ENCODE peak calls at places on chromosomes 5 and 9, in five cellular contexts. J is activated naive CD8-positive, alpha-beta T cell treated with anti-CD3 and anti-CD28 coated beads, Interleukin-2, amount 10 ng/mL, durations not matched to agents 7 days and 5 days; P is tibial nerve; X is stimulated activated CD4-positive, alpha-beta T cell treated with anti-CD3 and anti-CD28 coated beads, Interleukin-4, amount 100 ng/mL, for 4 hours; E is skeletal muscle cell. W is an unnamed sample.

GRCh38 chr5:78927657-78928282 is 57.3 kb downstream of the ARSB start:
- DNase-seq in X (no peak), E (no peak), P (no peak), J (no peak), W (no peak)

GRCh38 chr5:99191181-99191775 is 262.5 kb upstream of the CHD1 start:
- DNase-seq in J (no peak), P (no peak), X (no peak), E (peak), W (no peak)

GRCh38 chr5:1498623-1499416 is 24.9 kb downstream of the LPCAT1 start:
- DNase-seq in P (no peak), E (no peak), X (no peak), J (no peak), W (no peak)

GRCh38 chr9:92657296-92658094 is 12.4 kb downstream of the IPPK start:
- DNase-seq in J (no peak), E (no peak), X (no peak), P (no peak), W (no peak)

GRCh38 chr5:72106922-72107873 is at the start of gene MAP1B:
- DNase-seq in P (peak), J (peak), X (no peak), E (no peak), W (peak)

GRCh38 chr9:132505961-132506691 is 76.3 kb upstream of the BARHL1 start:
- DNase-seq in E (no peak), P (no peak), X (no peak), J (no peak), W (no peak)

GRCh38 chr5:1383344-1383743 is 38.4 kb upstream of the CLPTM1L start:
- DNase-seq in X (no peak), E (no peak), P (no peak), J (no peak), W (no peak)

GRCh38 chr5:151651997-151652645 is 34.6 kb downstream of the SPARC start:
- DNase-seq in J (peak), P (peak), E (no peak), X (peak), W (peak)

GRCh38 chr5:137492321-137492720 is 6.8 kb downstream of the SPOCK1 start:
- DNase-seq in X (no peak), P (no peak), E (peak), J (no peak), W (no peak)

GRCh38 chr5:79547429-79547822 is 33.5 kb upstream of the HOMER1 start:
- DNase-seq in X (no peak), E (no peak), P (no peak), J (no peak), W (no peak)

GRCh38 chr9:13971910-13972655 is 341.9 kb downstream of the NFIB start:
- DNase-seq in E (no peak), X (no peak), P (no peak), J (no peak), W (no peak)

GRCh38 chr5:136162001-136162400 is 29.4 kb downstream of the SMAD5 start:
- DNase-seq in X (no peak), E (no peak), J (no peak), P (no peak), W (no peak)

GRCh38 chr5:67578011-67578410 is 381.4 kb upstream of the CD180 start:
- DNase-seq in X (no peak), E (no peak), J (no peak), P (no peak), W (no peak)

GRCh38 chr5:112787896-112788295 is 50.2 kb downstream of the APC start:
- DNase-seq in J (no peak), E (no peak), X (no peak), P (no peak), W (no peak)

GRCh38 chr5:35369965-35370790 is 139.9 kb upstream of the PRLR start:
- DNase-seq in J (no peak), E (no peak), X (no peak), P (no peak), W (no peak)

GRCh38 chr9:103798620-103799019 is 295.5 kb upstream of the SMC2 start:
- DNase-seq in J (no peak), P (no peak), X (no peak), E (peak), W (no peak)

GRCh38 chr9:32672478-32672877 is 37.0 kb upstream of the TAF1L start:
- DNase-seq in J (no peak), X (no peak), E (peak), P (no peak), W (no peak)

GRCh38 chr9:36316629-36317317 is 58.5 kb upstream of the GNE start:
- DNase-seq in P (no peak), X (no peak), J (no peak), E (no peak), W (no peak)

W was measured in tibial artery.